ENCODE peak calls at places on chromosomes 4 and X, in nine cellular contexts. G is tibial artery; N is stimulated activated CD4-positive, alpha-beta T cell treated with anti-CD3 and anti-CD28 coated beads, Interleukin-12 subunit alpha, Interleukin-12 subunit beta, amount 100 ng/mL, for 4 hours; V is T1000; Y is H4; Z is RWPE1; M is NCI-H345; X is epithelial cell of esophagus; P is Peyer's patch. B is an unnamed sample.

GRCh38 chr4:20354120-20354519 is 102.4 kb downstream of the SLIT2 start:
- DNase-seq in G (no peak), N (no peak), V (no peak), Y (peak), Z (no peak), M (no peak), X (no peak), P (no peak), B (peak)

GRCh38 chrX:82134378-82134777 is 932.5 kb downstream of the SH3BGRL start:
- DNase-seq in G (no peak), N (no peak), V (no peak), Y (no peak), Z (no peak), M (no peak), X (no peak), P (no peak), B (no peak)

GRCh38 chr4:151610229-151610628 is 150.6 kb downstream of the GATB start:
- DNase-seq in G (no peak), N (no peak), V (no peak), Y (no peak), Z (no peak), M (no peak), X (no peak), P (no peak), B (no peak)

GRCh38 chr4:17128268-17128667 is 229.8 kb upstream of the LDB2 start:
- DNase-seq in G (no peak), N (no peak), V (no peak), Y (no peak), Z (no peak), M (no peak), X (no peak), P (no peak), B (no peak)

GRCh38 chr4:166153539-166153938 is 280.5 kb downstream of the TLL1 start:
- DNase-seq in G (no peak), N (no peak), V (no peak), Y (no peak), Z (no peak), M (no peak), X (no peak), P (no peak), B (no peak)

GRCh38 chr4:117085185-117085701 is at the start of gene TRAM1L1:
- DNase-seq in G (no peak), N (no peak), V (peak), Y (peak), Z (peak), M (peak), X (peak), P (no peak), B (peak)

GRCh38 chr4:25862411-25863346 is at the start of gene SEL1L3:
- DNase-seq in G (no peak), N (peak), V (no peak), Y (no peak), Z (peak), M (peak), X (peak), P (peak), B (no peak)

GRCh38 chr4:10613926-10614478 is 70.6 kb downstream of the CLNK start:
- DNase-seq in G (no peak), N (no peak), V (no peak), Y (no peak), Z (no peak), M (no peak), X (no peak), P (no peak), B (no peak)

GRCh38 chrX:107205770-107206696 is at the start of the genes DNAAF6 and NUP62CL:
- DNase-seq in G (peak), N (peak), V (peak), Y (no peak), Z (peak), M (peak), X (peak), P (peak), B (peak)

GRCh38 chrX:100720301-100720700 is 11.6 kb downstream of the SYTL4 start:
- DNase-seq in G (no peak), N (no peak), V (no peak), Y (no peak), Z (no peak), M (peak), X (no peak), P (no peak), B (no peak)

GRCh38 chr4:169601016-169601771 is 11.2 kb downstream of the NEK1 start:
- DNase-seq in G (no peak), N (no peak), V (no peak), Y (no peak), Z (no peak), M (no peak), X (no peak), P (no peak), B (no peak)

GRCh38 chr4:170080496-170080895 is 9.3 kb downstream of the AADAT start:
- DNase-seq in G (no peak), N (no peak), V (no peak), Y (no peak), Z (no peak), M (no peak), X (no peak), P (no peak), B (no peak)

GRCh38 chr4:107050525-107051135 is 14.5 kb upstream of the DKK2 start:
- DNase-seq in G (no peak), N (no peak), V (no peak), Y (peak), Z (peak), M (no peak), X (peak), P (no peak), B (no peak)

GRCh38 chr4:187602339-187603092 is 393.1 kb upstream of the ZFP42 start:
- DNase-seq in G (no peak), N (no peak), V (no peak), Y (no peak), Z (peak), M (no peak), X (peak), P (no peak), B (no peak)

GRCh38 chrX:79100791-79101484 is 43.5 kb upstream of the GPR174 start:
- DNase-seq in G (no peak), N (no peak), V (no peak), Y (no peak), Z (no peak), M (no peak), X (no peak), P (no peak), B (no peak)

GRCh38 chrX:153991013-153991580 is 18.5 kb downstream of the TMEM187 start:
- DNase-seq in G (no peak), N (no peak), V (no peak), Y (no peak), Z (no peak), M (no peak), X (no peak), P (no peak), B (no peak)

GRCh38 chr4:20194079-20195013 is 57.4 kb upstream of the SLIT2 start:
- DNase-seq in G (no peak), N (no peak), V (no peak), Y (peak), Z (peak), M (no peak), X (peak), P (no peak), B (no peak)

GRCh38 chr4:174402470-174403176 is 118.9 kb downstream of the CEP44 start:
- DNase-seq in G (no peak), N (no peak), V (no peak), Y (no peak), Z (no peak), M (no peak), X (peak), P (no peak), B (peak)

B was measured in Caki2.